ENCODE peak calls at places on chromosomes 13 and 19, in five cellular contexts. E is ovary, S is SK-N-SH, J is A549, P is K562. H is an unnamed sample.

GRCh38 chr19:5893296-5893903 is 10.2 kb downstream of the NDUFA11 start:
- DNase-seq in S (no peak), J (no peak), E (no peak), P (no peak), H (no peak)

GRCh38 chr13:50990540-50991506 is 81.2 kb downstream of the RNASEH2B start:
- DNase-seq in P (peak; percentile 9), S (peak; percentile 34), J (no peak), E (peak; percentile 71), H (no peak)

GRCh38 chr19:5957132-5957531 is 20.8 kb downstream of the RANBP3 start:
- DNase-seq in E (no peak), S (no peak), J (no peak), P (no peak), H (no peak)

GRCh38 chr13:68030152-68030809 is 800.1 kb upstream of the PCDH9 start:
- DNase-seq in E (no peak), P (no peak), S (no peak), J (no peak), H (no peak)

GRCh38 chr19:682678-683320 is 6.6 kb downstream of the FSTL3 start:
- DNase-seq in E (peak; percentile 61), J (no peak), S (no peak), P (no peak), H (no peak)

GRCh38 chr13:51419015-51419636 is 33.7 kb downstream of the INTS6 start:
- DNase-seq in S (no peak), P (no peak), J (no peak), E (no peak), H (no peak)

GRCh38 chr19:43354305-43354627 is 780 bp downstream of the CD177 start:
- DNase-seq in J (no peak), E (no peak), P (peak; percentile 11), S (peak; percentile 12), H (no peak)

GRCh38 chr13:113616281-113616906 is 31.8 kb downstream of the TFDP1 start:
- DNase-seq in P (no peak), E (no peak), S (no peak), J (no peak), H (no peak)

GRCh38 chr19:1177322-1178114 is 3.5 kb upstream of the SBNO2 start:
- DNase-seq in S (no peak), J (peak; percentile 88), E (peak; percentile 38), P (no peak), H (no peak)

GRCh38 chr19:58328999-58329398 is 2.2 kb downstream of the ZSCAN22 start:
- DNase-seq in E (no peak), S (peak; percentile 61), P (peak; percentile 45), J (peak; percentile 44), H (no peak)

GRCh38 chr19:10420444-10421239 is at the start of gene PDE4A:
- DNase-seq in P (peak; percentile 78), J (peak; percentile 68), E (no peak), S (peak; percentile 73), H (no peak)
- TF ChIP-seq EP300 in P (no peak), J (no peak), E (no peak), S (no peak), H (no peak)

GRCh38 chr13:27168870-27169525 is 2.6 kb downstream of the USP12 start:
- DNase-seq in E (no peak), J (no peak), P (no peak), S (no peak), H (no peak)
- H3K4me3 ChIP-seq in E (no peak overlapping the region), J (no peak overlapping the region), P (no peak overlapping the region), S (no peak overlapping the region), H (peak overlapping the region; percentile 94)

GRCh38 chr13:43134896-43135295 is 111.5 kb downstream of the DNAJC15 start:
- DNase-seq in S (no peak), P (no peak), E (no peak), J (no peak), H (no peak)

GRCh38 chr13:43132911-43133310 is 109.5 kb downstream of the DNAJC15 start:
- DNase-seq in P (no peak), J (no peak), E (no peak), S (no peak), H (no peak)

GRCh38 chr13:43133792-43134191 is 110.4 kb downstream of the DNAJC15 start:
- DNase-seq in S (no peak), E (no peak), P (no peak), J (no peak), H (no peak)

GRCh38 chr13:43129511-43130130 is 106.2 kb downstream of the DNAJC15 start:
- DNase-seq in P (no peak), E (no peak), S (peak; percentile 30), J (no peak), H (no peak)

GRCh38 chr13:43132228-43132627 is 108.8 kb downstream of the DNAJC15 start:
- DNase-seq in S (no peak), J (peak; percentile 22), P (peak; percentile 5), E (no peak), H (no peak)
- TF ChIP-seq CTCF in S (peak; percentile 6), J (peak; percentile 28), P (peak; percentile 40), E (no peak), H (no peak)

GRCh38 chr19:52007805-52008557 is at the start of gene ZNF615:
- DNase-seq in P (peak; percentile 80), J (peak; percentile 93), E (peak; percentile 93), S (peak; percentile 84), H (peak; percentile 96)
- TF ChIP-seq EP300 in P (no peak), J (no peak), E (no peak), S (no peak), H (no peak)

DNA sequence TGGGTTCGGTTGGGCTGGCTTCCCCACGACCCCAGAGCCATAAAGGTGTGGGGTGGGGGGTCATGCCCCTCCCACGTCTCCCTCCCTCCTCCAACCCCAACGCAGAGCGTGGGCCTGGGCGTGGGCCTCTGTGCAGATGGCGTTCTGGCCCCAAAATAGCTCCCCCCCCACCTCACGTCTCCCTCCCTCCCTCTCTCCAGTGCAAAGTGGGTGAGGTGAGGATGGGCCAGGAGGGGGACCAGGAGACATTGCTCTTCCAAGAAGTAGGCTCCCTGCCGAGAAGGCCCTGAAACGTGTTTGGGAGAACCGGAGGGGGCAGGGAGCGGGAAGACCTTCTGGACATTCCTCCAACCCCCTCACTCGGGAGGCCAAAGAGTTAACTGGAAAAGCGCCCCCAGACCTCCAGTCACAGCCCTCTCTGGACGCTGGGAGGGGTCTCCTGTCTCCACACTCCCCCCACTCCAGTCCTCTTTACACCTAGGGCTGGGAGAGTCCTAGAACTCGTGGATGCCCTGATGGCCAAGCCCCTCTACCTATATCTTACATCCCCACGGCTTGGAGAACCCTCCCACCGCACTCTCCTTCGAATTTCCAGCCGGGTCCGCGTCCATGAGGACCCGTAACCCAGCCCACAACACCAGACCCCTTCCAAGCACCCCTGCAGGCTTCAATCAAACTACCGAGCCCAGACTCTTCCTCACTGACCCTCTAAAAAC is 855 bp downstream of the UNC13A start:
- DNase-seq in E (no peak), P (peak; percentile 26), J (peak; percentile 52), S (peak; percentile 72), H (no peak)
- H3K4me3 ChIP-seq in E (no peak overlapping the region), P (no peak overlapping the region), J (peak overlapping the region; percentile 50), S (peak overlapping the region; percentile 49), H (peak overlapping the region; percentile 6)

GRCh38 chr13:49904729-49905456 is 31.2 kb downstream of the SPRYD7 start:
- DNase-seq in E (no peak), S (no peak), P (no peak), J (no peak), H (no peak)

DNA sequence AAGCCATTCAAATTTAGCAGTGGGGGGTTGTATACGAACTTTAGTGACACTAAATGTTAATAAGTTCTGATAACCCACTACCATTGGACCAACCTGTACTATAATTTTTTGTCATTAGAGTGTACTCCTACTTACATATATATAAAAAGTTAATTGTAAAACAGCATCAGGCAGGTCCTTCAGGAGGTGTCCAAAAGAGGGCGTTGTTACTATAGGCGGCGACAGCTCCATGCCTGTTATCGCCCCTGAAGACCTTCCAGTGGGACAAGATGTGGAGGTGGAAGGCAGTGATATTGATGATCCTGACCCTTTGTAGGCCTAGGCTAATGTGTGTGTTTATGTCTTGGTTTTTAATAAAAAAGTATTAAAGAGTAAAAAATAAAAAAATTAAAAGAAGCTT is 27.5 kb downstream of the SPRYD7 start:
- DNase-seq in P (no peak), J (peak; percentile 9), S (no peak), E (no peak), H (no peak)
- TF ChIP-seq CTCF in P (no peak), J (peak; percentile 9), S (peak; percentile 20), E (no peak), H (no peak)

DNA sequence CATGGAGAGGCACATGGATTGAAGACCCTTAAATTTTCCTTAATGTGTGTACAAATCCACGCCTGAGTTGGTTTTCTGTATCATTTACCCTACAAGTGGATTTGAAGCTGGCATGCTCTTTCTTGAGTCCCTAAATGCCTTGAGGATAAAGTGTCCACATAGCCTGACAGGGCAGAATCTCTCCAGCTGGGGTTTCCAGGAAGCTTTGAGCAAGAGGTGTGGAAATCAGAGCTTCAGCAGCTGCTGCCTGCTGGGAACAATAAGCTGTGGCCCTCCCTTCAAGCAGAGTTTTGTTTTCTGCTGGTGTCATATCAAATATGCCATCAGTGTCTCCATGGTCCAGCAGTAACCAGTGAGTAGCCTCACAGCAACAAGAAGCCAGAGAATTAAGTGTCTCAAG is 120.3 kb upstream of the SERTM1 start:
- DNase-seq in E (no peak), P (no peak), J (no peak), S (no peak), H (no peak)
- TF ChIP-seq EP300 in E (no peak), P (no peak), J (no peak), S (no peak), H (no peak)

DNA sequence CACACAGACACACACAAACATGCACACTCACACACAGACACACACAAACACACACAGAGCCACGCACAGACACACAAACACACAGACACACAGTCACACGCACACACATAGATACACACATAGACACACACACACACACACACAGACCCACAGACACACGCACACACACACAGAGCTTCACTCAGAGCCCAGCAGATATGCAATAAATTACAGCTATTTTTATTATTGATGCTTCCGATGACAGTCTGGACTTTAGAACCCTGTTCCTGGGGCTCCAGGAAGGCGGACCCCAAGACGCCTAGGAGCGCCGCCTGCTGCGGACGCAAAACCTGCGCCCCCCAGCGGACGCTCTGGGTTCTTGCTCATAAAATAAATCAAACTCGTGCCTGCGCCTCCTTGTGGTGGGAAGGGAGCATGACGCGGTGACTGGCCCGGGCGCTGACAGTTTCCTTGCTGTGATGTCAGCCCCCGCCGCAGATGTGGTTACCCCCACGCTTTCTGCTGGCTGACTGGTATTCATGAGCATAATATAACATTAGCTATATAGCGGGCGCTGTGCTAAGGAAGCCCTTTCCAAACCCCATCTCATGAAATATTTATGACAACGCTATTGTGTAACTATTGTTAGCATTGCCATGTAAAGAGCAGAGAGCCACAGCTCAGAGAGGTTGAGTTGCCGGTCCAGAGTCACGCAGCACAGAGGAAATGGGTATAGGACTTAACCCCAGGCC is 64.4 kb upstream of the TM9SF2 start:
- DNase-seq in J (peak; percentile 81), P (peak; percentile 76), S (peak; percentile 86), E (peak; percentile 91), H (peak; percentile 98)
- H3K4me3 ChIP-seq in J (peak overlapping the region; percentile 32), P (no peak overlapping the region), S (peak overlapping the region; percentile 2), E (no peak overlapping the region), H (no peak overlapping the region)

GRCh38 chr19:4375620-4376228 is 24.6 kb downstream of the SH3GL1 start:
- DNase-seq in S (peak; percentile 73), P (peak; percentile 82), E (no peak), J (peak; percentile 60), H (no peak)
- TF ChIP-seq CTCF in S (peak; percentile 52), P (peak; percentile 94), E (no peak), J (no peak), H (peak; percentile 44)

H was measured in esophagus muscularis mucosa.